ENCODE peak calls at places on chromosomes 1 and 21, in ten cellular contexts. One of them, this sample, is unnamed.

GRCh38 chr21:29477941-29478340 is 179.2 kb downstream of the BACH1 start:
- DNase-seq in activated CD8-positive, alpha-beta memory T cell treated with anti-CD3 and anti-CD28 coated beads, Interleukin-2, amount 10 ng/mL, durations not matched to agents 7 days and 5 days: no peak
- DNase-seq in activated T-cell treated with anti-CD3 and anti-CD28 coated beads, Interleukin-2, amount 50 U/mL, for 72 hours: no peak
- DNase-seq in NCI-H1417: no peak
- DNase-seq in NAMALWA: no peak
- DNase-seq in fibroblast of lung: peak
- DNase-seq in iris pigment epithelial cell: peak
- DNase-seq in right cardiac atrium: no peak
- DNase-seq in GM06990: no peak
- DNase-seq in LoVo: no peak
- DNase-seq in this sample: no peak

GRCh38 chr1:156103521-156103947 is 11.0 kb upstream of the LMNA start:
- DNase-seq in activated CD8-positive, alpha-beta memory T cell treated with anti-CD3 and anti-CD28 coated beads, Interleukin-2, amount 10 ng/mL, durations not matched to agents 7 days and 5 days: no peak
- DNase-seq in activated T-cell treated with anti-CD3 and anti-CD28 coated beads, Interleukin-2, amount 50 U/mL, for 72 hours: peak
- DNase-seq in NCI-H1417: no peak
- DNase-seq in NAMALWA: no peak
- DNase-seq in fibroblast of lung: peak
- DNase-seq in iris pigment epithelial cell: no peak
- DNase-seq in right cardiac atrium: peak
- DNase-seq in GM06990: no peak
- DNase-seq in LoVo: no peak
- DNase-seq in this sample: no peak

GRCh38 chr1:210372931-210373627 is 44.4 kb downstream of the HHAT start:
- DNase-seq in activated CD8-positive, alpha-beta memory T cell treated with anti-CD3 and anti-CD28 coated beads, Interleukin-2, amount 10 ng/mL, durations not matched to agents 7 days and 5 days: no peak
- DNase-seq in activated T-cell treated with anti-CD3 and anti-CD28 coated beads, Interleukin-2, amount 50 U/mL, for 72 hours: peak
- DNase-seq in NCI-H1417: no peak
- DNase-seq in NAMALWA: peak
- DNase-seq in fibroblast of lung: no peak
- DNase-seq in iris pigment epithelial cell: no peak
- DNase-seq in right cardiac atrium: no peak
- DNase-seq in GM06990: no peak
- DNase-seq in LoVo: no peak
- DNase-seq in this sample: no peak

GRCh38 chr1:214581785-214582184 is 21.2 kb upstream of the CENPF start:
- DNase-seq in activated CD8-positive, alpha-beta memory T cell treated with anti-CD3 and anti-CD28 coated beads, Interleukin-2, amount 10 ng/mL, durations not matched to agents 7 days and 5 days: no peak
- DNase-seq in activated T-cell treated with anti-CD3 and anti-CD28 coated beads, Interleukin-2, amount 50 U/mL, for 72 hours: no peak
- DNase-seq in NCI-H1417: no peak
- DNase-seq in NAMALWA: no peak
- DNase-seq in fibroblast of lung: peak
- DNase-seq in iris pigment epithelial cell: peak
- DNase-seq in right cardiac atrium: no peak
- DNase-seq in GM06990: no peak
- DNase-seq in LoVo: peak
- DNase-seq in this sample: no peak

GRCh38 chr1:17881761-17882160 is 126.6 kb downstream of the ACTL8 start:
- DNase-seq in activated CD8-positive, alpha-beta memory T cell treated with anti-CD3 and anti-CD28 coated beads, Interleukin-2, amount 10 ng/mL, durations not matched to agents 7 days and 5 days: no peak
- DNase-seq in activated T-cell treated with anti-CD3 and anti-CD28 coated beads, Interleukin-2, amount 50 U/mL, for 72 hours: no peak
- DNase-seq in NCI-H1417: no peak
- DNase-seq in NAMALWA: peak
- DNase-seq in fibroblast of lung: no peak
- DNase-seq in iris pigment epithelial cell: no peak
- DNase-seq in right cardiac atrium: no peak
- DNase-seq in GM06990: no peak
- DNase-seq in LoVo: no peak
- DNase-seq in this sample: no peak

GRCh38 chr1:106047210-106047609 is 1009.3 kb upstream of the PRMT6 start:
- DNase-seq in activated CD8-positive, alpha-beta memory T cell treated with anti-CD3 and anti-CD28 coated beads, Interleukin-2, amount 10 ng/mL, durations not matched to agents 7 days and 5 days: no peak
- DNase-seq in activated T-cell treated with anti-CD3 and anti-CD28 coated beads, Interleukin-2, amount 50 U/mL, for 72 hours: no peak
- DNase-seq in NCI-H1417: no peak
- DNase-seq in NAMALWA: no peak
- DNase-seq in fibroblast of lung: no peak
- DNase-seq in iris pigment epithelial cell: no peak
- DNase-seq in right cardiac atrium: no peak
- DNase-seq in GM06990: no peak
- DNase-seq in LoVo: no peak
- DNase-seq in this sample: no peak

GRCh38 chr1:61279570-61279969 is 197.2 kb downstream of the NFIA start:
- DNase-seq in activated CD8-positive, alpha-beta memory T cell treated with anti-CD3 and anti-CD28 coated beads, Interleukin-2, amount 10 ng/mL, durations not matched to agents 7 days and 5 days: no peak
- DNase-seq in activated T-cell treated with anti-CD3 and anti-CD28 coated beads, Interleukin-2, amount 50 U/mL, for 72 hours: no peak
- DNase-seq in NCI-H1417: no peak
- DNase-seq in NAMALWA: no peak
- DNase-seq in fibroblast of lung: no peak
- DNase-seq in iris pigment epithelial cell: no peak
- DNase-seq in right cardiac atrium: peak
- DNase-seq in GM06990: no peak
- DNase-seq in LoVo: no peak
- DNase-seq in this sample: no peak

GRCh38 chr21:25997788-25998611 is 172.6 kb downstream of the APP start:
- DNase-seq in activated CD8-positive, alpha-beta memory T cell treated with anti-CD3 and anti-CD28 coated beads, Interleukin-2, amount 10 ng/mL, durations not matched to agents 7 days and 5 days: no peak
- DNase-seq in activated T-cell treated with anti-CD3 and anti-CD28 coated beads, Interleukin-2, amount 50 U/mL, for 72 hours: no peak
- DNase-seq in NCI-H1417: peak
- DNase-seq in NAMALWA: no peak
- DNase-seq in fibroblast of lung: no peak
- DNase-seq in iris pigment epithelial cell: peak
- DNase-seq in right cardiac atrium: no peak
- DNase-seq in GM06990: no peak
- DNase-seq in LoVo: no peak
- DNase-seq in this sample: no peak

GRCh38 chr1:147852706-147853225 is 49.8 kb upstream of the GJA8 start:
- DNase-seq in activated CD8-positive, alpha-beta memory T cell treated with anti-CD3 and anti-CD28 coated beads, Interleukin-2, amount 10 ng/mL, durations not matched to agents 7 days and 5 days: no peak
- DNase-seq in activated T-cell treated with anti-CD3 and anti-CD28 coated beads, Interleukin-2, amount 50 U/mL, for 72 hours: no peak
- DNase-seq in NCI-H1417: no peak
- DNase-seq in NAMALWA: no peak
- DNase-seq in fibroblast of lung: peak
- DNase-seq in iris pigment epithelial cell: no peak
- DNase-seq in right cardiac atrium: no peak
- DNase-seq in GM06990: no peak
- DNase-seq in LoVo: no peak
- DNase-seq in this sample: no peak

GRCh38 chr1:61441723-61442262 is 283.1 kb downstream of the TM2D1 start:
- DNase-seq in activated CD8-positive, alpha-beta memory T cell treated with anti-CD3 and anti-CD28 coated beads, Interleukin-2, amount 10 ng/mL, durations not matched to agents 7 days and 5 days: no peak
- DNase-seq in activated T-cell treated with anti-CD3 and anti-CD28 coated beads, Interleukin-2, amount 50 U/mL, for 72 hours: no peak
- DNase-seq in NCI-H1417: no peak
- DNase-seq in NAMALWA: no peak
- DNase-seq in fibroblast of lung: no peak
- DNase-seq in iris pigment epithelial cell: peak
- DNase-seq in right cardiac atrium: peak
- DNase-seq in GM06990: no peak
- DNase-seq in LoVo: no peak
- DNase-seq in this sample: no peak

GRCh38 chr1:181100015-181100905 is 11.8 kb downstream of the IER5 start:
- DNase-seq in activated CD8-positive, alpha-beta memory T cell treated with anti-CD3 and anti-CD28 coated beads, Interleukin-2, amount 10 ng/mL, durations not matched to agents 7 days and 5 days: no peak
- DNase-seq in activated T-cell treated with anti-CD3 and anti-CD28 coated beads, Interleukin-2, amount 50 U/mL, for 72 hours: no peak
- DNase-seq in NCI-H1417: no peak
- DNase-seq in NAMALWA: no peak
- DNase-seq in fibroblast of lung: peak
- DNase-seq in iris pigment epithelial cell: peak
- DNase-seq in right cardiac atrium: no peak
- DNase-seq in GM06990: peak
- DNase-seq in LoVo: no peak
- DNase-seq in this sample: no peak

GRCh38 chr1:114609826-114610225 is 28.4 kb upstream of the BCAS2 start:
- DNase-seq in activated CD8-positive, alpha-beta memory T cell treated with anti-CD3 and anti-CD28 coated beads, Interleukin-2, amount 10 ng/mL, durations not matched to agents 7 days and 5 days: no peak
- DNase-seq in activated T-cell treated with anti-CD3 and anti-CD28 coated beads, Interleukin-2, amount 50 U/mL, for 72 hours: no peak
- DNase-seq in NCI-H1417: no peak
- DNase-seq in NAMALWA: no peak
- DNase-seq in fibroblast of lung: no peak
- DNase-seq in iris pigment epithelial cell: no peak
- DNase-seq in right cardiac atrium: no peak
- DNase-seq in GM06990: no peak
- DNase-seq in LoVo: no peak
- DNase-seq in this sample: peak

GRCh38 chr1:201999625-202000238 is 10.7 kb upstream of the ELF3 start:
- DNase-seq in activated CD8-positive, alpha-beta memory T cell treated with anti-CD3 and anti-CD28 coated beads, Interleukin-2, amount 10 ng/mL, durations not matched to agents 7 days and 5 days: peak
- DNase-seq in activated T-cell treated with anti-CD3 and anti-CD28 coated beads, Interleukin-2, amount 50 U/mL, for 72 hours: peak
- DNase-seq in NCI-H1417: peak
- DNase-seq in NAMALWA: peak
- DNase-seq in fibroblast of lung: peak
- DNase-seq in iris pigment epithelial cell: peak
- DNase-seq in right cardiac atrium: no peak
- DNase-seq in GM06990: no peak
- DNase-seq in LoVo: peak
- DNase-seq in this sample: peak

GRCh38 chr1:44472614-44473262 is 67.7 kb downstream of the RNF220 start:
- DNase-seq in activated CD8-positive, alpha-beta memory T cell treated with anti-CD3 and anti-CD28 coated beads, Interleukin-2, amount 10 ng/mL, durations not matched to agents 7 days and 5 days: no peak
- DNase-seq in activated T-cell treated with anti-CD3 and anti-CD28 coated beads, Interleukin-2, amount 50 U/mL, for 72 hours: no peak
- DNase-seq in NCI-H1417: no peak
- DNase-seq in NAMALWA: no peak
- DNase-seq in fibroblast of lung: peak
- DNase-seq in iris pigment epithelial cell: no peak
- DNase-seq in right cardiac atrium: no peak
- DNase-seq in GM06990: peak
- DNase-seq in LoVo: no peak
- DNase-seq in this sample: no peak

GRCh38 chr21:45977396-45977795 is 4.2 kb upstream of the COL6A1 start:
- DNase-seq in activated CD8-positive, alpha-beta memory T cell treated with anti-CD3 and anti-CD28 coated beads, Interleukin-2, amount 10 ng/mL, durations not matched to agents 7 days and 5 days: no peak
- DNase-seq in activated T-cell treated with anti-CD3 and anti-CD28 coated beads, Interleukin-2, amount 50 U/mL, for 72 hours: no peak
- DNase-seq in NCI-H1417: no peak
- DNase-seq in NAMALWA: no peak
- DNase-seq in fibroblast of lung: no peak
- DNase-seq in iris pigment epithelial cell: no peak
- DNase-seq in right cardiac atrium: peak
- DNase-seq in GM06990: no peak
- DNase-seq in LoVo: no peak
- DNase-seq in this sample: no peak